ENCODE peak calls at places on chromosome 1, in eight cellular contexts. One of them, this sample, is unnamed.

GRCh38 chr1:204803607-204804006 is 67.1 kb upstream of the NFASC start:
- DNase-seq in amniotic stem cell: no peak
- DNase-seq in fibroblast of pulmonary artery: no peak
- DNase-seq in breast epithelium: no peak
- DNase-seq in EH: no peak
- DNase-seq in GM06990: no peak
- DNase-seq in K562: no peak
- DNase-seq in NCI-H524: no peak
- DNase-seq in this sample: no peak

GRCh38 chr1:100523038-100523649 is 14.8 kb upstream of the GPR88 start:
- DNase-seq in amniotic stem cell: no peak
- DNase-seq in EH: peak; percentile 24
- DNase-seq in fibroblast of pulmonary artery: peak; percentile 51
- DNase-seq in GM06990: no peak
- DNase-seq in K562: no peak
- DNase-seq in NCI-H524: no peak
- DNase-seq in breast epithelium: no peak
- DNase-seq in this sample: peak; percentile 90

GRCh38 chr1:66711420-66711819 is 40.8 kb upstream of the DYNLT5 start:
- DNase-seq in breast epithelium: no peak
- DNase-seq in GM06990: no peak
- DNase-seq in fibroblast of pulmonary artery: peak; percentile 42
- DNase-seq in amniotic stem cell: no peak
- DNase-seq in NCI-H524: peak; percentile 16
- DNase-seq in K562: no peak
- DNase-seq in EH: peak; percentile 48
- DNase-seq in this sample: no peak

GRCh38 chr1:244548558-244549115 is 87.6 kb downstream of the CATSPERE start:
- DNase-seq in K562: peak; percentile 6
- DNase-seq in GM06990: no peak
- DNase-seq in NCI-H524: no peak
- DNase-seq in EH: no peak
- DNase-seq in breast epithelium: no peak
- DNase-seq in amniotic stem cell: no peak
- DNase-seq in fibroblast of pulmonary artery: no peak
- DNase-seq in this sample: no peak

GRCh38 chr1:46735708-46736324 is 16.9 kb upstream of the EFCAB14 start:
- DNase-seq in amniotic stem cell: peak; percentile 2
- DNase-seq in breast epithelium: no peak
- DNase-seq in NCI-H524: peak; percentile 30
- DNase-seq in K562: peak; percentile 75
- DNase-seq in GM06990: no peak
- DNase-seq in EH: peak; percentile 81
- DNase-seq in fibroblast of pulmonary artery: peak; percentile 82
- DNase-seq in this sample: peak; percentile 69

GRCh38 chr1:59033761-59034160 is 249.9 kb upstream of the JUN start:
- DNase-seq in NCI-H524: no peak
- DNase-seq in EH: no peak
- DNase-seq in breast epithelium: no peak
- DNase-seq in amniotic stem cell: no peak
- DNase-seq in K562: no peak
- DNase-seq in fibroblast of pulmonary artery: no peak
- DNase-seq in GM06990: no peak
- DNase-seq in this sample: no peak

GRCh38 chr1:200139661-200140250 is 112.2 kb downstream of the NR5A2 start:
- DNase-seq in GM06990: no peak
- DNase-seq in fibroblast of pulmonary artery: peak; percentile 79
- DNase-seq in EH: peak; percentile 76
- DNase-seq in amniotic stem cell: peak; percentile 47
- DNase-seq in NCI-H524: peak; percentile 59
- DNase-seq in breast epithelium: no peak
- DNase-seq in K562: peak; percentile 78
- DNase-seq in this sample: peak; percentile 82

GRCh38 chr1:226548281-226549093 is at the start of gene STUM:
- DNase-seq in fibroblast of pulmonary artery: peak; percentile 27
- DNase-seq in GM06990: no peak
- DNase-seq in K562: no peak
- DNase-seq in NCI-H524: peak; percentile 45
- DNase-seq in EH: peak; percentile 43
- DNase-seq in amniotic stem cell: no peak
- DNase-seq in breast epithelium: no peak
- DNase-seq in this sample: peak; percentile 18

GRCh38 chr1:150981805-150982712 is at the start of gene ANXA9:
- DNase-seq in GM06990: no peak
- DNase-seq in amniotic stem cell: no peak
- DNase-seq in fibroblast of pulmonary artery: peak; percentile 39
- DNase-seq in K562: peak; percentile 83
- DNase-seq in NCI-H524: no peak
- DNase-seq in EH: peak; percentile 21
- DNase-seq in breast epithelium: no peak
- DNase-seq in this sample: no peak

GRCh38 chr1:38009088-38009840 is 3.3 kb upstream of the UTP11 start:
- DNase-seq in GM06990: no peak
- DNase-seq in NCI-H524: no peak
- DNase-seq in fibroblast of pulmonary artery: peak; percentile 84
- DNase-seq in EH: peak; percentile 77
- DNase-seq in breast epithelium: no peak
- DNase-seq in amniotic stem cell: no peak
- DNase-seq in K562: peak; percentile 95
- DNase-seq in this sample: peak; percentile 83

This sample was measured in KBM-7.